ENCODE peak calls at places on chromosomes 12 and 14, in six cellular contexts. E is HL-60; N is AG09309; T is HEK293T; J is SK-N-SH; X is stimulated activated CD8-positive, alpha-beta memory T cell treated with anti-CD3 and anti-CD28 coated beads, Interleukin-7, amount 100 ng/mL, for 4 hours. V is an unnamed sample.

GRCh38 chr14:94966868-94967267 is 190.5 kb downstream of the DICER1 start:
- DNase-seq in E (no peak), X (no peak), J (no peak), T (no peak), N (no peak), V (no peak)

GRCh38 chr12:131132118-131132892 is 178.6 kb downstream of the ADGRD1 start:
- DNase-seq in N (no peak), X (peak), E (peak), T (peak), J (peak), V (peak)

GRCh38 chr12:117042171-117042809 is 56.9 kb downstream of the TESC start:
- DNase-seq in E (no peak), X (no peak), J (no peak), T (no peak), N (no peak), V (peak)

GRCh38 chr12:124742111-124742510 is 121.6 kb downstream of the SCARB1 start:
- DNase-seq in J (peak), X (no peak), N (no peak), T (no peak), E (no peak), V (no peak)

GRCh38 chr12:107200394-107200793 is 107.0 kb upstream of the CRY1 start:
- DNase-seq in N (no peak), E (no peak), J (no peak), X (no peak), T (no peak), V (no peak)

GRCh38 chr12:57738661-57739237 is at the start of gene AGAP2:
- DNase-seq in N (no peak), J (peak), E (no peak), T (peak), X (no peak), V (peak)

GRCh38 chr12:24561882-24562760 is 386.8 kb downstream of the BCAT1 start:
- DNase-seq in J (peak), T (peak), X (no peak), N (no peak), E (no peak), V (peak)

GRCh38 chr14:55349565-55349964 is 62.1 kb downstream of the ATG14 start:
- DNase-seq in J (no peak), N (no peak), E (no peak), X (no peak), T (no peak), V (no peak)

GRCh38 chr14:104445832-104446381 is 133.7 kb upstream of the C14orf180 start:
- DNase-seq in N (no peak), T (no peak), E (no peak), J (no peak), X (no peak), V (peak)

GRCh38 chr14:104898195-104898558 is 26.5 kb upstream of the PLD4 start:
- DNase-seq in X (no peak), J (peak), T (no peak), E (no peak), N (no peak), V (peak)

GRCh38 chr14:80609055-80609454 is 332.5 kb downstream of the CEP128 start:
- DNase-seq in J (no peak), E (no peak), T (no peak), N (no peak), X (no peak), V (no peak)

GRCh38 chr12:25463521-25463920 is 89.6 kb downstream of the LMNTD1 start:
- DNase-seq in J (no peak), T (no peak), N (no peak), E (no peak), X (no peak), V (no peak)

GRCh38 chr14:102234331-102235264 is 70.4 kb downstream of the MOK start:
- DNase-seq in N (no peak), J (no peak), T (no peak), E (no peak), X (no peak), V (peak)

GRCh38 chr12:117272690-117273089 is 82.4 kb upstream of the FBXO21 start:
- DNase-seq in T (no peak), N (no peak), X (no peak), J (no peak), E (no peak), V (no peak)

GRCh38 chr14:60757617-60758016 is 23.1 kb downstream of the MNAT1 start:
- DNase-seq in X (no peak), J (no peak), T (no peak), E (no peak), N (peak), V (no peak)

GRCh38 chr12:45243963-45244362 is 28.1 kb downstream of the ANO6 start:
- DNase-seq in N (no peak), T (no peak), E (no peak), J (no peak), X (no peak), V (no peak)